ENCODE peak calls at places on chromosomes 16 and 17, in nine cellular contexts. One of them, this sample, is unnamed. For H3K4me1, the result is how much of the 10 kb centered on the place peaks cover.

GRCh38 chr16:67885976-67886375 is 1.3 kb downstream of the NRN1L start:
- DNase-seq in thoracic aorta: no peak
- DNase-seq in CD8-positive, alpha-beta T cell: no peak
- DNase-seq in colonic mucosa: no peak
- DNase-seq in A549: no peak
- DNase-seq in IMR-90: no peak
- DNase-seq in lower lobe of right lung: no peak
- DNase-seq in neural progenitor cell: no peak
- DNase-seq in Peyer's patch: no peak
- DNase-seq in this sample: no peak

GRCh38 chr16:85220125-85220839 is 108.0 kb upstream of the CIBAR2 start:
- DNase-seq in thoracic aorta: no peak
- DNase-seq in CD8-positive, alpha-beta T cell: no peak
- DNase-seq in colonic mucosa: peak
- DNase-seq in A549: no peak
- DNase-seq in IMR-90: peak
- DNase-seq in lower lobe of right lung: peak
- DNase-seq in neural progenitor cell: no peak
- DNase-seq in Peyer's patch: peak
- DNase-seq in this sample: peak

GRCh38 chr17:42779942-42780815 is at the start of gene WNK4:
- DNase-seq in thoracic aorta: no peak
- DNase-seq in CD8-positive, alpha-beta T cell: no peak
- DNase-seq in colonic mucosa: peak
- DNase-seq in A549: peak
- DNase-seq in IMR-90: no peak
- DNase-seq in lower lobe of right lung: no peak
- DNase-seq in neural progenitor cell: peak
- DNase-seq in Peyer's patch: no peak
- DNase-seq in this sample: no peak

GRCh38 chr17:74919440-74920305 is 3.4 kb downstream of the USH1G start:
- DNase-seq in thoracic aorta: no peak
- DNase-seq in CD8-positive, alpha-beta T cell: no peak
- DNase-seq in colonic mucosa: no peak
- DNase-seq in A549: peak
- DNase-seq in IMR-90: no peak
- DNase-seq in lower lobe of right lung: no peak
- DNase-seq in neural progenitor cell: peak
- DNase-seq in Peyer's patch: no peak
- DNase-seq in this sample: no peak

GRCh38 chr16:21302898-21303528 is 24.9 kb upstream of the CRYM start:
- DNase-seq in thoracic aorta: no peak
- DNase-seq in CD8-positive, alpha-beta T cell: no peak
- DNase-seq in colonic mucosa: peak
- DNase-seq in A549: peak
- DNase-seq in IMR-90: peak
- DNase-seq in lower lobe of right lung: no peak
- DNase-seq in neural progenitor cell: no peak
- DNase-seq in Peyer's patch: no peak
- DNase-seq in this sample: no peak

GRCh38 chr17:81245665-81246342 is 6.7 kb downstream of the NDUFAF8 start:
- DNase-seq in thoracic aorta: no peak
- DNase-seq in CD8-positive, alpha-beta T cell: no peak
- DNase-seq in colonic mucosa: no peak
- DNase-seq in A549: no peak
- DNase-seq in IMR-90: no peak
- DNase-seq in lower lobe of right lung: peak
- DNase-seq in neural progenitor cell: no peak
- DNase-seq in Peyer's patch: no peak
- DNase-seq in this sample: no peak

GRCh38 chr17:53796642-53797041 is 26.1 kb upstream of the KIF2B start:
- DNase-seq in thoracic aorta: no peak
- DNase-seq in CD8-positive, alpha-beta T cell: no peak
- DNase-seq in colonic mucosa: no peak
- DNase-seq in A549: no peak
- DNase-seq in IMR-90: no peak
- DNase-seq in lower lobe of right lung: no peak
- DNase-seq in neural progenitor cell: no peak
- DNase-seq in Peyer's patch: no peak
- DNase-seq in this sample: no peak

GRCh38 chr17:4004517-4005295 is 40.5 kb upstream of the ATP2A3 start:
- DNase-seq in thoracic aorta: no peak
- DNase-seq in CD8-positive, alpha-beta T cell: peak
- DNase-seq in colonic mucosa: peak
- DNase-seq in A549: peak
- DNase-seq in IMR-90: no peak
- DNase-seq in lower lobe of right lung: peak
- DNase-seq in neural progenitor cell: peak
- DNase-seq in Peyer's patch: peak
- DNase-seq in this sample: peak

DNA sequence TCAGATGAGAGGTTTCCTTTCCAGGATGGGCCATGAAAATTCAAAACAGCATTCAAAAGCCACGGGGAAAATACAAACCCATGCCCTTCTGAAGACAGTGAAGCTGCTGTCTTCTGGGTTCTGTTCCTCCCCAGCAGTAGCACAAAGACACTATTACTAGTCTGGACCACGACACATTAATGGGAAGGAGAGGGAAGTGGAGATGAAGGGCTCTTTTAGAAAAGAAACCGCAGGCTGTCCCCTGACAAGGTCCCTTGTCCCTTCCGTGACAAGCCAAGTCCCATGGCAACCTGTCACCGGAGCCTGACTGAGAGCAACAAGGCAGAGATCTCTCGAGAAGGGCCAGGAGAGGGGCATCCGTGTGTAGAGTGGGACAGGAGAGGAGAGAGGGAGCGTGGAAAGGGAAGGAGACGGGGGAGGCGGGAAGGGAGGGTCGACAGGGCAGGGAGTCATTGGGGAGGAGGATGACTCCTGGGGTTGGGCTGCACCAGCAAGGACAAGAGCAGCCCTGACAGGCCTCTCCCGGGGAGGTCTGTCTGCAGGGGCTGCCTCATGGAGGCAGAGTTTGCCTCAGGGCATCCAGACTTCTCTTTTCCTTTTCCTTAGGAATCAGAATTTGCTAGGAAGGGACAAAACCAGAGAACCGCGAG is 436.2 kb downstream of the SLC39A11 start:
- DNase-seq in thoracic aorta: no peak
- DNase-seq in CD8-positive, alpha-beta T cell: no peak
- DNase-seq in colonic mucosa: no peak
- DNase-seq in A549: no peak
- DNase-seq in IMR-90: no peak
- DNase-seq in lower lobe of right lung: no peak
- DNase-seq in neural progenitor cell: no peak
- DNase-seq in Peyer's patch: no peak
- DNase-seq in this sample: no peak
- TF ChIP-seq CTCF in thoracic aorta: no peak
- TF ChIP-seq CTCF in CD8-positive, alpha-beta T cell: no peak
- TF ChIP-seq CTCF in colonic mucosa: no peak
- TF ChIP-seq CTCF in A549: no peak
- TF ChIP-seq CTCF in IMR-90: no peak
- TF ChIP-seq CTCF in lower lobe of right lung: no peak
- TF ChIP-seq CTCF in neural progenitor cell: no peak
- TF ChIP-seq CTCF in Peyer's patch: no peak
- TF ChIP-seq CTCF in this sample: no peak

GRCh38 chr17:35791681-35792350 is 3.6 kb downstream of the MMP28 start:
- DNase-seq in thoracic aorta: no peak
- DNase-seq in CD8-positive, alpha-beta T cell: no peak
- DNase-seq in colonic mucosa: no peak
- DNase-seq in A549: no peak
- DNase-seq in IMR-90: no peak
- DNase-seq in lower lobe of right lung: no peak
- DNase-seq in neural progenitor cell: no peak
- DNase-seq in Peyer's patch: no peak
- DNase-seq in this sample: no peak

GRCh38 chr17:35790826-35791225 is 4.6 kb downstream of the MMP28 start:
- DNase-seq in thoracic aorta: no peak
- DNase-seq in CD8-positive, alpha-beta T cell: no peak
- DNase-seq in colonic mucosa: no peak
- DNase-seq in A549: no peak
- DNase-seq in IMR-90: no peak
- DNase-seq in lower lobe of right lung: no peak
- DNase-seq in neural progenitor cell: no peak
- DNase-seq in Peyer's patch: no peak
- DNase-seq in this sample: no peak

GRCh38 chr17:35795871-35796265 is 427 bp upstream of the MMP28 start:
- DNase-seq in thoracic aorta: no peak
- DNase-seq in CD8-positive, alpha-beta T cell: no peak
- DNase-seq in colonic mucosa: no peak
- DNase-seq in A549: no peak
- DNase-seq in IMR-90: no peak
- DNase-seq in lower lobe of right lung: no peak
- DNase-seq in neural progenitor cell: no peak
- DNase-seq in Peyer's patch: no peak
- DNase-seq in this sample: no peak

GRCh38 chr17:35795007-35795870 is at the start of gene MMP28:
- DNase-seq in thoracic aorta: no peak
- DNase-seq in CD8-positive, alpha-beta T cell: peak
- DNase-seq in colonic mucosa: peak
- DNase-seq in A549: peak
- DNase-seq in IMR-90: no peak
- DNase-seq in lower lobe of right lung: peak
- DNase-seq in neural progenitor cell: peak
- DNase-seq in Peyer's patch: no peak
- DNase-seq in this sample: peak

DNA sequence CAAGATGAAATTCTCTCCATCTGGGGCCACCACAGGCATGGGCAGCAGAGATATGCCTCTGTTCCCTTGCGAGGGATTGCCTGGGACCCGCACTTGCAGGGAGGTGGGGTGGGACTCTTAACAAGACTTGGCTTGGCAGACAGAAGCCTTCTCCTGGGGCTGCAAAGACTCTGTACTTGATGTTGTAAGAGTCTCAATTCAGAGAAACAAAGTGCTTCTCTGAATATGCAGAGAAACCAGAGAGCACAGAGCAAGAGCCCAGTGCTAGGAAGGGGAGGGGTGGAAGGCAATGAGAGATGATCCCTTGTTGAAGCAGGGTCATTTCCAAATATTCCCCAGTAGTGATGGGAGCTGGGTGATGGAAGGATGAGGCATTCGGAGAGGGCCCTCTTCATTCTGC is 2.2 kb downstream of the MMP28 start:
- DNase-seq in thoracic aorta: no peak
- DNase-seq in CD8-positive, alpha-beta T cell: no peak
- DNase-seq in colonic mucosa: peak
- DNase-seq in A549: no peak
- DNase-seq in IMR-90: no peak
- DNase-seq in lower lobe of right lung: no peak
- DNase-seq in neural progenitor cell: no peak
- DNase-seq in Peyer's patch: no peak
- DNase-seq in this sample: no peak
- H3K4me1 ChIP-seq in thoracic aorta: under half
- H3K4me1 ChIP-seq in CD8-positive, alpha-beta T cell: under half
- H3K4me1 ChIP-seq in colonic mucosa: under half
- H3K4me1 ChIP-seq in A549: under half
- H3K4me1 ChIP-seq in IMR-90: under half
- H3K4me1 ChIP-seq in lower lobe of right lung: under half
- H3K4me1 ChIP-seq in neural progenitor cell: under half
- H3K4me1 ChIP-seq in Peyer's patch: under half
- H3K4me1 ChIP-seq in this sample: under half

DNA sequence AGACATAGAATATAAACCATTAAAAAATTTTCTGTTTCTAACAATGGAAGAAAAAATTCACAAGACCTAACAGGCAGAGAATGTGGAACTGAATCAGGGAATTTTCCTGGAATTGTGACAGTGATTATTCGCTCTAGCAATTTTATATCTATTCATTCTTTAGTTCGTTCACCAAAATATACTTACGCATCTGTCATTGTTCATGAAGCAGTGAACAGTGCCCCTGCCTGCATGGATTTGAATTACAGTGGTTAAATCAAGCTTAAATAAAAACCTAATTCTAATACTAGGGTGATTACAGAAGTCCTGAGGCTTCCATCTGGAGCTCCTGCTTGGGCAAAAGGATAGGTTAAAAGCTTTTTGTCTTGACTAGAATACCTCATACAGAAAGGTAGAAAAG is 48.6 kb downstream of the ABCA8 start:
- DNase-seq in thoracic aorta: no peak
- DNase-seq in CD8-positive, alpha-beta T cell: no peak
- DNase-seq in colonic mucosa: no peak
- DNase-seq in A549: peak
- DNase-seq in IMR-90: peak
- DNase-seq in lower lobe of right lung: no peak
- DNase-seq in neural progenitor cell: peak
- DNase-seq in Peyer's patch: no peak
- DNase-seq in this sample: no peak
- TF ChIP-seq CTCF in thoracic aorta: no peak
- TF ChIP-seq CTCF in CD8-positive, alpha-beta T cell: no peak
- TF ChIP-seq CTCF in colonic mucosa: no peak
- TF ChIP-seq CTCF in A549: peak
- TF ChIP-seq CTCF in IMR-90: peak
- TF ChIP-seq CTCF in lower lobe of right lung: peak
- TF ChIP-seq CTCF in neural progenitor cell: peak
- TF ChIP-seq CTCF in Peyer's patch: peak
- TF ChIP-seq CTCF in this sample: no peak

GRCh38 chr17:17880577-17881196 is 43.9 kb upstream of the SREBF1 start:
- DNase-seq in thoracic aorta: no peak
- DNase-seq in CD8-positive, alpha-beta T cell: no peak
- DNase-seq in colonic mucosa: no peak
- DNase-seq in A549: no peak
- DNase-seq in IMR-90: no peak
- DNase-seq in lower lobe of right lung: no peak
- DNase-seq in neural progenitor cell: no peak
- DNase-seq in Peyer's patch: no peak
- DNase-seq in this sample: no peak

GRCh38 chr17:17874478-17874877 is 37.7 kb upstream of the SREBF1 start:
- DNase-seq in thoracic aorta: no peak
- DNase-seq in CD8-positive, alpha-beta T cell: no peak
- DNase-seq in colonic mucosa: no peak
- DNase-seq in A549: peak
- DNase-seq in IMR-90: peak
- DNase-seq in lower lobe of right lung: no peak
- DNase-seq in neural progenitor cell: no peak
- DNase-seq in Peyer's patch: no peak
- DNase-seq in this sample: no peak

GRCh38 chr17:17873450-17873991 is 36.7 kb upstream of the SREBF1 start:
- DNase-seq in thoracic aorta: no peak
- DNase-seq in CD8-positive, alpha-beta T cell: no peak
- DNase-seq in colonic mucosa: no peak
- DNase-seq in A549: no peak
- DNase-seq in IMR-90: no peak
- DNase-seq in lower lobe of right lung: no peak
- DNase-seq in neural progenitor cell: no peak
- DNase-seq in Peyer's patch: no peak
- DNase-seq in this sample: no peak

GRCh38 chr17:17877548-17878358 is 41.0 kb upstream of the SREBF1 start:
- DNase-seq in thoracic aorta: peak
- DNase-seq in CD8-positive, alpha-beta T cell: no peak
- DNase-seq in colonic mucosa: peak
- DNase-seq in A549: no peak
- DNase-seq in IMR-90: peak
- DNase-seq in lower lobe of right lung: peak
- DNase-seq in neural progenitor cell: peak
- DNase-seq in Peyer's patch: peak
- DNase-seq in this sample: peak

DNA sequence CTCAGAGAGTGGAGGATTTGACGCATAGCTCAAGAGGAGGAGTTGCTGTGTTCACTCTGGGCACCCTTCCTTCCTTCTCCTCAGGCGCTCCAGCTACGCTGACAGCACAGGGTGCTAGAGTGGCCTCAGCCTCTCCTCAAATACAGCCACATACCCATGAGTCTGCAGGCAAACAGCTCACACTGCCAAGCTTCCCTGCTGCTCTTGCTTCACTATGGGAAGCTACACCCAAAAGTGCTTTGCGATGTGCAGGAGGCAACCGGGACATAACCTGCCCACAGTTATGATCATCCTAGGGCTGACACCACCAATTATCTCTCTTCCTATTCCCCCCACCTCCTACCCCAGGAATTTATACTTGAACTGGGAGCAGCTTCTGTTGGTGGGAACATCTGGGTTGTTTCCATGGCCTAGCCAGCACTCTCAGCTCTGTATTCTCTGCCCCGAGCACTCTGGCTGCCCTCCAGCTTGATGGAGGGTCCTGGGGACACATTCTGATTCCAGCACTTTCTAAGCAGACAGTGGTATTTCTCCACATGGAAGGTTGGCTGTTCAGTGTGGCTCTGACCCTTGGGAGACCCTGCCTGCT is 40.3 kb upstream of the SREBF1 start:
- DNase-seq in thoracic aorta: peak
- DNase-seq in CD8-positive, alpha-beta T cell: no peak
- DNase-seq in colonic mucosa: peak
- DNase-seq in A549: no peak
- DNase-seq in IMR-90: peak
- DNase-seq in lower lobe of right lung: peak
- DNase-seq in neural progenitor cell: no peak
- DNase-seq in Peyer's patch: no peak
- DNase-seq in this sample: peak
- H3K4me1 ChIP-seq in thoracic aorta: under half
- H3K4me1 ChIP-seq in CD8-positive, alpha-beta T cell: under half
- H3K4me1 ChIP-seq in colonic mucosa: under half
- H3K4me1 ChIP-seq in A549: under half
- H3K4me1 ChIP-seq in IMR-90: under half
- H3K4me1 ChIP-seq in lower lobe of right lung: under half
- H3K4me1 ChIP-seq in neural progenitor cell: under half
- H3K4me1 ChIP-seq in Peyer's patch: under half
- H3K4me1 ChIP-seq in this sample: under half